ENCODE peak calls at places on chromosomes 16 and 17, in seven cellular contexts. L is BE2C, B is K562, I is PC-9, Y is neural progenitor cell, A is AG09309, H is esophagus squamous epithelium. Z is an unnamed sample.

GRCh38 chr16:1433756-1434155 is 2.9 kb downstream of the PERCC1 start:
- DNase-seq in L (peak), B (no peak), I (no peak), Y (no peak), A (no peak), H (no peak), Z (no peak)

GRCh38 chr16:89396156-89396555 is 94.2 kb downstream of the ANKRD11 start:
- DNase-seq in L (no peak), B (no peak), I (no peak), Y (no peak), A (no peak), H (no peak), Z (no peak)

GRCh38 chr17:49557204-49558024 is 18.3 kb upstream of the NXPH3 start:
- DNase-seq in L (peak), B (peak), I (peak), Y (peak), A (no peak), H (no peak), Z (no peak)

GRCh38 chr16:88864521-88864920 is 1.9 kb downstream of the PABPN1L start:
- DNase-seq in L (no peak), B (no peak), I (no peak), Y (no peak), A (no peak), H (no peak), Z (no peak)

GRCh38 chr17:50372222-50372621 is 762 bp downstream of the MRPL27 start:
- DNase-seq in L (no peak), B (no peak), I (no peak), Y (no peak), A (no peak), H (no peak), Z (no peak)

GRCh38 chr16:1537763-1538289 is 4.4 kb downstream of the TMEM204 start:
- DNase-seq in L (peak), B (no peak), I (no peak), Y (no peak), A (no peak), H (no peak), Z (no peak)

GRCh38 chr17:7484964-7485377 is 805 bp downstream of the POLR2A start:
- DNase-seq in L (no peak), B (no peak), I (no peak), Y (no peak), A (no peak), H (no peak), Z (no peak)

GRCh38 chr17:7405413-7405881 is 1.6 kb upstream of the TMEM256 start:
- DNase-seq in L (no peak), B (no peak), I (no peak), Y (peak), A (no peak), H (no peak), Z (no peak)

GRCh38 chr16:68406458-68407041 is 41.8 kb downstream of the SMPD3 start:
- DNase-seq in L (peak), B (no peak), I (no peak), Y (no peak), A (peak), H (no peak), Z (no peak)

GRCh38 chr17:29292992-29293889 is 707 bp downstream of the NUFIP2 start:
- DNase-seq in L (peak), B (peak), I (peak), Y (peak), A (no peak), H (no peak), Z (no peak)
- H3K4me3 ChIP-seq in L (peak), B (peak), I (peak), Y (peak), A (peak), H (peak), Z (peak)

GRCh38 chr16:73873643-73874042 is 423.0 kb upstream of the PSMD7 start:
- DNase-seq in L (no peak), B (no peak), I (no peak), Y (no peak), A (no peak), H (no peak), Z (no peak)

GRCh38 chr16:73879621-73880020 is 417.0 kb upstream of the PSMD7 start:
- DNase-seq in L (no peak), B (no peak), I (no peak), Y (no peak), A (no peak), H (no peak), Z (no peak)

GRCh38 chr16:73872856-73873255 is 423.8 kb upstream of the PSMD7 start:
- DNase-seq in L (no peak), B (no peak), I (no peak), Y (no peak), A (no peak), H (no peak), Z (no peak)

GRCh38 chr16:73877148-73877547 is 419.5 kb upstream of the PSMD7 start:
- DNase-seq in L (no peak), B (no peak), I (no peak), Y (no peak), A (no peak), H (no peak), Z (no peak)

GRCh38 chr16:73878616-73879015 is 418.0 kb upstream of the PSMD7 start:
- DNase-seq in L (no peak), B (peak), I (peak), Y (peak), A (peak), H (no peak), Z (peak)
- TF ChIP-seq CTCF in L (peak), B (peak), I (peak), Y (peak), A (peak), H (peak), Z (peak)

GRCh38 chr17:12022310-12022709 is 1.6 kb downstream of the MAP2K4 start:
- DNase-seq in L (no peak), B (no peak), I (no peak), Y (no peak), A (no peak), H (no peak), Z (no peak)
- H3K4me3 ChIP-seq in L (peak), B (no peak), I (peak), Y (peak), A (no peak), H (peak), Z (peak)

GRCh38 chr17:5678171-5678570 is 93.9 kb upstream of the NLRP1 start:
- DNase-seq in L (no peak), B (no peak), I (no peak), Y (no peak), A (no peak), H (no peak), Z (no peak)

GRCh38 chr17:5683241-5683640 is 98.9 kb upstream of the NLRP1 start:
- DNase-seq in L (no peak), B (no peak), I (no peak), Y (no peak), A (no peak), H (no peak), Z (no peak)

GRCh38 chr17:5686246-5686645 is 101.9 kb upstream of the NLRP1 start:
- DNase-seq in L (no peak), B (no peak), I (no peak), Y (no peak), A (no peak), H (no peak), Z (no peak)

GRCh38 chr17:5676012-5676411 is 91.7 kb upstream of the NLRP1 start:
- DNase-seq in L (no peak), B (no peak), I (no peak), Y (no peak), A (no peak), H (no peak), Z (peak)

DNA sequence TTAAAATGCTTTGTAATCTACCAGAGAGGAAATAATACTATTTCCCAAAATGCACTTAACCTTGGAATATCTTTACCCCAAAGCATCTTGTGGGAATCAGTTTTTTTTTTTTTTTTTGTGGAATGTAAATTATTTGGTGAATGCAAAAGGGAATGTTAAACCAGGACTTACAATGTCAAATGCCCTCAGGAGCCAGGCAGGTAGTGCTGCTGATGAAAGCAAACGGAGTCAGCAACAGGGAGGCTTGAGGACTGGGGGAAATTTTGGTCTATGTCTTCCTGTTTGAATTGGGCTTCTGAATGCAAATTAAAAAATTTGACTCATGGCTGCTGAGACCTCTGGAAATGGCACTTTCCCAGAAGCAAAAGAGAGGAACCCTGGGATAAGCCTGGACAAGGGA is 96.5 kb upstream of the NLRP1 start:
- DNase-seq in L (no peak), B (no peak), I (no peak), Y (no peak), A (no peak), H (no peak), Z (no peak)
- TF ChIP-seq CTCF in L (no peak), B (no peak), I (no peak), Y (no peak), A (no peak), H (no peak), Z (no peak)

GRCh38 chr17:60864674-60865080 is 187.0 kb downstream of the BCAS3 start:
- DNase-seq in L (no peak), B (no peak), I (no peak), Y (no peak), A (no peak), H (no peak), Z (no peak)
- H3K4me3 ChIP-seq in L (no peak), B (no peak), I (no peak), Y (no peak), A (no peak), H (no peak), Z (no peak)

DNA sequence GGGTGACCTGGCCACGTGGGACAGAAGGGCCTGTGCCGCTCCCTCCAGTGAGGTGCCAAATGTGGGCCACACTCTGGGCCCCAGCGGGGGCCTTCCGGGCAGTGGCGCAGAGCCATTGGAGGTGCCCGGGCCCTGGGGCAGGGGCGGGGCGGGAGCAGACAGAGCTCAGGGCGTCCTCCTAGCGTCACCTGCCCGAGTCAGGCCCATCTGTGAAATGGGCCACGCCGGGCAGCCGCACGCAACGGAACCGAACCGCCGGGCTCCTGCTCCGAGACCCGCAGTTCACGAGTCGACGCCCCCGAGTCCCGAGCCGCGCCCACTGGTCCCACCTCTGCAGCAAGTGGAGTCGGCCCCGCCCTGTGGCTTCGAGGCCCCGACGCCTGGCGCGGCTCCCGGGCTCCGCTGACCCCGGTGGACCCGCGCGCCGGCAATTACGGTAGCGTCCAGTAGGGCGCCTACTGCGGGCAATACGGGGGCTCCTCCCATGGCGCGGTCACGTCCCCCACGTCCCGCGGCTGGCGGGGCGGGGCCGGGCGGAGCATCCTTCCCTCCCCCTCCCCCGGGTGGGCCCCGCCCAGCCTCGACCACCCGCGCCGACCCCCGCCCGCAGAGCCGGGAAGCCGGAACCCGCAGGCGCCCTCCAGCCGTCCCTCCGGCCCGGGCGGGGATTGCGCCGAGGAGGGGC is 1.9 kb downstream of the SLC16A3 start:
- DNase-seq in L (peak), B (peak), I (peak), Y (peak), A (peak), H (no peak), Z (no peak)
- TF ChIP-seq CTCF in L (no peak), B (peak), I (peak), Y (peak), A (peak), H (peak), Z (peak)

GRCh38 chr17:47721725-47722124 is 11.3 kb upstream of the TBX21 start:
- DNase-seq in L (no peak), B (no peak), I (no peak), Y (no peak), A (no peak), H (no peak), Z (no peak)
- H3K4me3 ChIP-seq in L (no peak), B (no peak), I (peak), Y (no peak), A (no peak), H (peak), Z (no peak)